ENCODE peak calls at places on chromosomes 4 and X, in seven cellular contexts. One of them, this sample, is unnamed.

GRCh38 chr4:89616382-89616781 is 220.6 kb downstream of the SNCA start:
- DNase-seq in IMR-90: no peak
- DNase-seq in trophoblast cell: no peak
- DNase-seq in H1: no peak
- DNase-seq in mesendoderm: no peak
- DNase-seq in mesenchymal stem cell: no peak
- DNase-seq in H9: no peak
- DNase-seq in this sample: no peak

GRCh38 chrX:11341274-11342256 is 48.4 kb downstream of the AMELX start:
- DNase-seq in H1: no peak
- DNase-seq in mesenchymal stem cell: peak
- DNase-seq in IMR-90: peak
- DNase-seq in mesendoderm: peak
- DNase-seq in H9: no peak
- DNase-seq in trophoblast cell: peak
- DNase-seq in this sample: no peak

GRCh38 chr4:8148785-8149435 is 9.7 kb downstream of the ABLIM2 start:
- DNase-seq in IMR-90: no peak
- DNase-seq in trophoblast cell: no peak
- DNase-seq in H9: no peak
- DNase-seq in H1: no peak
- DNase-seq in mesendoderm: peak
- DNase-seq in mesenchymal stem cell: no peak
- DNase-seq in this sample: no peak

GRCh38 chrX:46543441-46543840 is 1.8 kb downstream of the ZNF674 start:
- DNase-seq in IMR-90: no peak
- DNase-seq in H1: no peak
- DNase-seq in mesenchymal stem cell: no peak
- DNase-seq in H9: no peak
- DNase-seq in trophoblast cell: no peak
- DNase-seq in mesendoderm: no peak
- DNase-seq in this sample: no peak

GRCh38 chrX:129679856-129680255 is 25.1 kb upstream of the APLN start:
- DNase-seq in H9: no peak
- DNase-seq in IMR-90: peak
- DNase-seq in mesendoderm: no peak
- DNase-seq in mesenchymal stem cell: no peak
- DNase-seq in trophoblast cell: no peak
- DNase-seq in H1: no peak
- DNase-seq in this sample: no peak

GRCh38 chr4:26197018-26197779 is 123.6 kb upstream of the RBPJ start:
- DNase-seq in mesenchymal stem cell: peak
- DNase-seq in IMR-90: peak
- DNase-seq in trophoblast cell: no peak
- DNase-seq in mesendoderm: no peak
- DNase-seq in H9: no peak
- DNase-seq in H1: no peak
- DNase-seq in this sample: no peak

GRCh38 chr4:123340381-123340701 is 56.3 kb upstream of the SPRY1 start:
- DNase-seq in IMR-90: peak
- DNase-seq in H1: no peak
- DNase-seq in trophoblast cell: peak
- DNase-seq in mesendoderm: no peak
- DNase-seq in H9: no peak
- DNase-seq in mesenchymal stem cell: peak
- DNase-seq in this sample: no peak

GRCh38 chr4:3805026-3805425 is 38.8 kb downstream of the ADRA2C start:
- DNase-seq in trophoblast cell: no peak
- DNase-seq in mesendoderm: peak
- DNase-seq in H9: no peak
- DNase-seq in H1: no peak
- DNase-seq in mesenchymal stem cell: no peak
- DNase-seq in IMR-90: no peak
- DNase-seq in this sample: no peak

GRCh38 chr4:184417802-184418511 is 56.4 kb downstream of the IRF2 start:
- DNase-seq in H1: no peak
- DNase-seq in IMR-90: peak
- DNase-seq in H9: no peak
- DNase-seq in mesendoderm: no peak
- DNase-seq in mesenchymal stem cell: peak
- DNase-seq in trophoblast cell: peak
- DNase-seq in this sample: no peak

GRCh38 chr4:187814737-187815465 is 180.7 kb upstream of the ZFP42 start:
- DNase-seq in IMR-90: peak
- DNase-seq in mesenchymal stem cell: no peak
- DNase-seq in mesendoderm: no peak
- DNase-seq in trophoblast cell: peak
- DNase-seq in H9: no peak
- DNase-seq in H1: no peak
- DNase-seq in this sample: no peak

GRCh38 chrX:72712094-72712755 is 1.9 kb downstream of the PHKA1 start:
- DNase-seq in IMR-90: peak
- DNase-seq in mesendoderm: peak
- DNase-seq in mesenchymal stem cell: peak
- DNase-seq in trophoblast cell: no peak
- DNase-seq in H9: no peak
- DNase-seq in H1: no peak
- DNase-seq in this sample: no peak

GRCh38 chrX:40511258-40511657 is 69.5 kb upstream of the ATP6AP2 start:
- DNase-seq in mesendoderm: no peak
- DNase-seq in H9: no peak
- DNase-seq in H1: no peak
- DNase-seq in IMR-90: no peak
- DNase-seq in trophoblast cell: no peak
- DNase-seq in mesenchymal stem cell: no peak
- DNase-seq in this sample: no peak

GRCh38 chrX:149870840-149871239 is 10.1 kb upstream of the MAGEA8 start:
- DNase-seq in H9: no peak
- DNase-seq in IMR-90: no peak
- DNase-seq in mesenchymal stem cell: no peak
- DNase-seq in mesendoderm: no peak
- DNase-seq in H1: no peak
- DNase-seq in trophoblast cell: no peak
- DNase-seq in this sample: no peak

GRCh38 chrX:119477812-119478232 is 9.6 kb downstream of the SLC25A5 start:
- DNase-seq in mesendoderm: no peak
- DNase-seq in mesenchymal stem cell: peak
- DNase-seq in IMR-90: peak
- DNase-seq in trophoblast cell: peak
- DNase-seq in H9: no peak
- DNase-seq in H1: no peak
- DNase-seq in this sample: no peak

GRCh38 chr4:52572936-52573485 is 86.1 kb downstream of the USP46 start:
- DNase-seq in H9: no peak
- DNase-seq in trophoblast cell: peak
- DNase-seq in mesendoderm: no peak
- DNase-seq in mesenchymal stem cell: peak
- DNase-seq in H1: no peak
- DNase-seq in IMR-90: peak
- DNase-seq in this sample: no peak

GRCh38 chr4:139416073-139416673 is 37.7 kb upstream of the RAB33B start:
- DNase-seq in H1: no peak
- DNase-seq in IMR-90: peak
- DNase-seq in H9: no peak
- DNase-seq in mesendoderm: peak
- DNase-seq in trophoblast cell: peak
- DNase-seq in mesenchymal stem cell: peak
- DNase-seq in this sample: no peak

DNA sequence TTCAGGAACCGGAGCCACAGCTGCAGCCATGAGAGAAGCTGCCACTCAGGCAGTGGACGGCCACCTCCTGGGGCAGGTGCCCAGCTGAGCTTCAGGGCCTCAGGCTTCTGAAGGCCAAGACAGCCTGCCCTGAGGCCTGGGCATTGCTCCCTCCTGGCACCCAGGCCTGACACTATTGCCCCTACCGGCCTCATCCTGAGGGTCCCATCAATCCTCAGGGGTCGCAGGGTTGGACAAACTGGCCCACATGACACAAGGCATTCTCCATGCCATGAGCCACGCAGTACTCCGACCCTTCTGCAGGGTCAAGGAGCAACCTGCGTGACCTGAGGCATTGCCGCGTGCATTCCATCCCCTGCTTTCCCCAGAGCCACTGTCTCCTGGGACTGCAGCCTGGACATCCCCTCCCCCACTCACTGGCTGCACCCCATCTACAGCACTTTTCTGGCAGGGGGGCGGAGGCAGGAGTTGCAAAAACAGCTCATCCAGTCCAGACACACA is 3.0 kb upstream of the ZFP92 start:
- DNase-seq in H9: no peak
- DNase-seq in mesenchymal stem cell: no peak
- DNase-seq in trophoblast cell: no peak
- DNase-seq in H1: no peak
- DNase-seq in mesendoderm: no peak
- DNase-seq in IMR-90: no peak
- DNase-seq in this sample: no peak
- H4K8ac ChIP-seq in H9: no peak
- H4K8ac ChIP-seq in mesenchymal stem cell: no peak
- H4K8ac ChIP-seq in trophoblast cell: no peak
- H4K8ac ChIP-seq in H1: no peak
- H4K8ac ChIP-seq in mesendoderm: no peak
- H4K8ac ChIP-seq in IMR-90: no peak
- H4K8ac ChIP-seq in this sample: no peak

DNA sequence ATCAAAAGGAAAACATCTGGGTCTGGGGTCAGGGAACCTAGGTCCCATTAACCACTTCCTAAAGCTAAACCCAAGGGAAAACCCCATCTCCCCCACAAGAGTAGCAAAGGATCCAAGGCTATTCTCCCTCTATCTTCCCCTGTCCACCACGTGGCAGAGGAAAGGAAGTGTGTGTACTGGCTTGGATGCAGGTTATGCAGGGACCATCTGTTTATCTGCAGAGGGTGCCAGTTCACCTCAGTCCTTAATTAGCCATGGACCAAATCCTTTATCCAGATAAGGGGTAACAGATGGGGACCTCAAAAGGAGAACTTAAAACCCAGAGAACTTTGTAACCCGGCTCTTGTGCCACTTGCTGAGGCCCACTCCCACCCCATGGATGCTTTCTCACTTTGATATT is 135.3 kb downstream of the ZNF518B start:
- DNase-seq in mesendoderm: no peak
- DNase-seq in H9: no peak
- DNase-seq in H1: no peak
- DNase-seq in mesenchymal stem cell: no peak
- DNase-seq in IMR-90: no peak
- DNase-seq in trophoblast cell: no peak
- DNase-seq in this sample: no peak
- H2AK5ac ChIP-seq in mesendoderm: no peak
- H2AK5ac ChIP-seq in H9: no peak
- H2AK5ac ChIP-seq in H1: no peak
- H2AK5ac ChIP-seq in mesenchymal stem cell: no peak
- H2AK5ac ChIP-seq in IMR-90: no peak
- H2AK5ac ChIP-seq in trophoblast cell: no peak
- H2AK5ac ChIP-seq in this sample: no peak

GRCh38 chrX:152652467-152652866 is 14.8 kb downstream of the GABRQ start:
- DNase-seq in mesendoderm: no peak
- DNase-seq in H9: no peak
- DNase-seq in mesenchymal stem cell: no peak
- DNase-seq in IMR-90: no peak
- DNase-seq in trophoblast cell: no peak
- DNase-seq in H1: no peak
- DNase-seq in this sample: no peak

GRCh38 chrX:152652060-152652459 is 14.4 kb downstream of the GABRQ start:
- DNase-seq in IMR-90: no peak
- DNase-seq in mesendoderm: no peak
- DNase-seq in mesenchymal stem cell: no peak
- DNase-seq in H1: no peak
- DNase-seq in H9: no peak
- DNase-seq in trophoblast cell: no peak
- DNase-seq in this sample: no peak

GRCh38 chrX:152658302-152658701 is 20.6 kb downstream of the GABRQ start:
- DNase-seq in H9: peak
- DNase-seq in mesendoderm: no peak
- DNase-seq in H1: peak
- DNase-seq in trophoblast cell: no peak
- DNase-seq in IMR-90: no peak
- DNase-seq in mesenchymal stem cell: no peak
- DNase-seq in this sample: peak

GRCh38 chrX:152656087-152656486 is 18.4 kb downstream of the GABRQ start:
- DNase-seq in mesenchymal stem cell: no peak
- DNase-seq in IMR-90: no peak
- DNase-seq in H9: no peak
- DNase-seq in mesendoderm: no peak
- DNase-seq in trophoblast cell: no peak
- DNase-seq in H1: no peak
- DNase-seq in this sample: no peak

DNA sequence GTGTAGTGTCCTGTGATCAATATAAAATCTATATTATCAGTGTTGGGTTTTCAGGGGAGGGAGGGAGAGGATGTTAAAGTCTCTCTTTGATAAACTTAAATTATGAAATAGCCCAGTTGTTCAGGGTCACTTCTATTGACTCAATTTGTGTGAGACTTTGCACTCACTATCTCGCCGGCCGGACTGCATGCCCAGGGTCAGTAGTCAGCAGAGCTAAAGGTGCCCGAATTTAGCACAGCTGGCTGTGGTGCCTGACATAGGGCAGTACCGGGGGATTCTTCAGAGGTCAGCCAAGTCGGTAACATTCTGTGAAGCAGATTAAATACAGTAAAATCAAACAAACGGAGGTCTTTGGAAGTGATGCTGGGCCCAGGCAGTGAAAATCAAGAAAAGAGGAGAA is 19.2 kb downstream of the GABRQ start:
- DNase-seq in H1: no peak
- DNase-seq in IMR-90: no peak
- DNase-seq in mesendoderm: no peak
- DNase-seq in H9: no peak
- DNase-seq in mesenchymal stem cell: no peak
- DNase-seq in trophoblast cell: no peak
- DNase-seq in this sample: no peak
- H4K8ac ChIP-seq in H1: no peak
- H4K8ac ChIP-seq in IMR-90: no peak
- H4K8ac ChIP-seq in mesendoderm: no peak
- H4K8ac ChIP-seq in H9: no peak
- H4K8ac ChIP-seq in mesenchymal stem cell: no peak
- H4K8ac ChIP-seq in trophoblast cell: no peak
- H4K8ac ChIP-seq in this sample: no peak

GRCh38 chr4:113919145-113919544 is 60.3 kb downstream of the ARSJ start:
- DNase-seq in trophoblast cell: no peak
- DNase-seq in IMR-90: no peak
- DNase-seq in mesendoderm: no peak
- DNase-seq in mesenchymal stem cell: peak
- DNase-seq in H9: no peak
- DNase-seq in H1: no peak
- DNase-seq in this sample: no peak

GRCh38 chr4:113921089-113921842 is 58.2 kb downstream of the ARSJ start:
- DNase-seq in IMR-90: peak
- DNase-seq in mesendoderm: no peak
- DNase-seq in H1: no peak
- DNase-seq in trophoblast cell: no peak
- DNase-seq in H9: no peak
- DNase-seq in mesenchymal stem cell: peak
- DNase-seq in this sample: no peak

GRCh38 chr4:113919611-113920010 is 59.8 kb downstream of the ARSJ start:
- DNase-seq in H1: no peak
- DNase-seq in mesendoderm: peak
- DNase-seq in IMR-90: peak
- DNase-seq in H9: no peak
- DNase-seq in trophoblast cell: no peak
- DNase-seq in mesenchymal stem cell: peak
- DNase-seq in this sample: no peak
- H2AK5ac ChIP-seq in H1: no peak
- H2AK5ac ChIP-seq in mesendoderm: no peak
- H2AK5ac ChIP-seq in IMR-90: no peak
- H2AK5ac ChIP-seq in H9: no peak
- H2AK5ac ChIP-seq in trophoblast cell: no peak
- H2AK5ac ChIP-seq in mesenchymal stem cell: peak
- H2AK5ac ChIP-seq in this sample: no peak

GRCh38 chr4:157713342-157713741 is 459.5 kb downstream of the GASK1B start:
- DNase-seq in trophoblast cell: no peak
- DNase-seq in H9: no peak
- DNase-seq in mesenchymal stem cell: no peak
- DNase-seq in IMR-90: no peak
- DNase-seq in H1: no peak
- DNase-seq in mesendoderm: peak
- DNase-seq in this sample: no peak
- H4K8ac ChIP-seq in trophoblast cell: no peak
- H4K8ac ChIP-seq in H9: no peak
- H4K8ac ChIP-seq in mesenchymal stem cell: no peak
- H4K8ac ChIP-seq in IMR-90: no peak
- H4K8ac ChIP-seq in H1: no peak
- H4K8ac ChIP-seq in mesendoderm: no peak
- H4K8ac ChIP-seq in this sample: no peak